ENCODE peak calls at places on chromosomes 13 and 19, in eight cellular contexts. O, Z, K, P, X, J, R and M are unnamed samples.

GRCh38 chr13:99191900-99192399 is 8.7 kb upstream of the UBAC2 start:
- DNase-seq in X (peak; percentile 65), K (no peak), P (no peak), O (peak; percentile 36), Z (no peak), R (peak; percentile 16), J (no peak), M (no peak)

GRCh38 chr13:33728271-33729037 is 89.5 kb upstream of the RFC3 start:
- DNase-seq in K (no peak), J (no peak), X (peak; percentile 63), O (no peak), Z (no peak), P (no peak), R (no peak), M (peak; percentile 21)

GRCh38 chr13:88592105-88592504 is 920.9 kb downstream of the SLITRK5 start:
- DNase-seq in O (no peak), J (no peak), K (no peak), P (peak; percentile 11), X (no peak), Z (no peak), R (no peak), M (peak; percentile 25)

GRCh38 chr13:113666951-113667701 is at the start of gene GRK1:
- DNase-seq in Z (no peak), O (no peak), P (peak; percentile 47), J (no peak), R (peak; percentile 16), X (no peak), K (no peak), M (no peak)

GRCh38 chr19:4802711-4803110 is 11.2 kb downstream of the FEM1A start:
- DNase-seq in K (no peak), Z (no peak), O (no peak), X (no peak), P (no peak), R (no peak), J (no peak), M (no peak)

GRCh38 chr19:38485541-38486285 is 52.2 kb downstream of the RYR1 start:
- DNase-seq in J (no peak), R (no peak), X (no peak), O (no peak), P (no peak), K (no peak), Z (no peak), M (no peak)

GRCh38 chr13:33870046-33870668 is 52.2 kb downstream of the RFC3 start:
- DNase-seq in J (no peak), P (no peak), R (no peak), K (no peak), Z (no peak), O (no peak), X (no peak), M (no peak)

GRCh38 chr13:35093356-35093755 is 151.3 kb downstream of the NBEA start:
- DNase-seq in R (no peak), J (no peak), P (peak; percentile 59), K (no peak), O (no peak), Z (no peak), X (no peak), M (no peak)

GRCh38 chr19:55838251-55838650 is 1.9 kb downstream of the NLRP4 start:
- DNase-seq in J (no peak), Z (no peak), P (no peak), O (no peak), X (no peak), R (no peak), K (no peak), M (no peak)

GRCh38 chr19:2084993-2085720 is 11.0 kb downstream of the MOB3A start:
- DNase-seq in X (peak; percentile 59), Z (no peak), K (no peak), J (no peak), P (no peak), O (peak; percentile 46), R (no peak), M (no peak)

GRCh38 chr19:57152921-57153320 is 7.9 kb upstream of the ZIM3 start:
- DNase-seq in J (no peak), R (no peak), P (no peak), O (no peak), K (no peak), X (peak; percentile 89), Z (no peak), M (no peak)

GRCh38 chr19:49573009-49573408 is 7.3 kb downstream of the NOSIP start:
- DNase-seq in J (no peak), O (no peak), K (no peak), Z (no peak), P (no peak), X (no peak), R (no peak), M (no peak)

GRCh38 chr19:46391296-46392251 is 21.8 kb downstream of the CCDC8 start:
- DNase-seq in P (no peak), X (no peak), Z (no peak), O (no peak), K (no peak), R (no peak), J (no peak), M (no peak)

GRCh38 chr19:46392837-46393236 is 20.5 kb downstream of the CCDC8 start:
- DNase-seq in O (no peak), X (no peak), P (no peak), Z (no peak), J (no peak), K (no peak), R (no peak), M (no peak)

GRCh38 chr19:46390866-46391265 is 22.5 kb downstream of the CCDC8 start:
- DNase-seq in J (no peak), R (no peak), Z (no peak), X (no peak), K (no peak), P (no peak), O (no peak), M (no peak)

GRCh38 chr19:46393456-46394397 is 19.6 kb downstream of the CCDC8 start:
- DNase-seq in X (no peak), K (no peak), Z (no peak), P (peak; percentile 65), R (no peak), J (no peak), O (no peak), M (no peak)

DNA sequence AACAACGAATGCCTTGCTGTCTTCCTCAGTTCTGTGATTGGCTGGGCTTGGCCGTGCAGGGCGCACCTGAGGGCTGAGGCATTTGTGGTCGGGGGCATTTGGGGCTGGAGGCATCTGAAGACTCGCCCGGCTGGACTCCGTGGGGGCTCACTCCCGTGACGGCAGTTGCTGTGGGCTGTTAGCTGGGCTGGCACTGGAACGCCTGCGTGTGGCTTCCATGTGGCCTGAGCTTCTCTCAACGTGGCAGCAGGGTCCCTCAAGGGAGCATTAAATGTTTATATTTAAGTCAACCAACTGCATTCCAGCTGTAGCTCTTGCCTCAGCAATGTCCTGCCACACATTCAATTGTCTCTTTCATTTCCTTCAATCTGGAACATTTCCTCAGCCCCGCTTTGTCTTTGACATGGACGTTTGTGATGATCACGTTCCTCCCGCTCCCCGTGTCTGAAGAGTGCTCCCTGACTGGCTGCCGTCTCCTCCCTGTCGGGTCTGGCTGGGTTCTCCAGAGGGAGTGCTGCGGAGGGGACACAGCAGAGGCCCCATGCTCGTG is 21.0 kb downstream of the CCDC8 start:
- DNase-seq in O (no peak), Z (no peak), J (no peak), K (no peak), P (no peak), X (no peak), R (no peak), M (no peak)
- H3K9ac ChIP-seq in O (peak overlapping the region; percentile 26), Z (no peak overlapping the region), J (no peak overlapping the region), K (no peak overlapping the region), P (no peak overlapping the region), X (no peak overlapping the region), R (no peak overlapping the region), M (no peak overlapping the region)

DNA sequence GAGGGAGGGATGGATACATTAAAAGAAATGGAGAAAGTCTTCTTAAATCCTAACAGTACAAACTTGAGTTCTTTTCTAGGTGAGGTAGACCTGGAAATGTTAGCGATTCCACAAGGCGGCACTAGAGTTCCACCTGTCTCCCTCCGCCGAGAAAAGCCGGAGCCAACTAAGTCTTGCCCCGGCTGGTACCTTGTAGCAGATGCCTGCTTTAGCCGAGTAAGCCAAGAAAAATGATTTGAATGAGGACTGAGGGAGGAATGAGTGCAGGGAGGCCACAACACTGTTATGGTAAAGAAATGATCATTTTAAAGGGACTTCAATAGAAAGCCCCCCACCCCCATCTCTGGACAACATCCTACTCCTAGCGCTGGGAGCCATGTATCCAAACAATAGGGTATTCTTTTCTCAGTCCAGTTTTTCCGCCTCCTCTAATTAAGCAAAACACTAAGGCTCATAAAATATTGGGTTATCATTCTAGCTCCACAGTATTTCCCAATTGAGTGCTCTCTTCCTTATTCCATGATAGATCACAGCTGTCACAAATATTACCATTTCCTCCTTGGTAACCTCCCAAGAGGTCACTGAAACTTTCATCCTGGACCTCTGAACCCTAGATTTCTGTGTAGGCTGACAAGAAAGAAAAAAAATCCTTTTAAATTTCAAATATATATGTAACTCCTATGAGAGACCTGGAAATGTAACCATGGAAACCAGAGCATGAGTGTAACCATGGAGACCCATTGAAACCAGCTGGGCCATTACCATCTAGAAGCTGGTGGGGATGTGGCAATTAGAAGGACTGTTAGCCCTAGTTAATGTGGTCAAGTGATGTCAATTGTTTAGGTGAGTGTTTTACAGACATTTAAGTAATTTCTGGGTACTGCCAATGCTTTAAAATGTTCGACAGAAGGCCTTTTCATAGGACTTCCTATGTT is 58.3 kb downstream of the GPALPP1 start:
- DNase-seq in K (peak; percentile 61), O (peak; percentile 75), P (peak; percentile 83), Z (peak; percentile 76), J (peak; percentile 47), X (peak; percentile 85), R (peak; percentile 87), M (peak; percentile 41)
- H3K4me3 ChIP-seq in K (peak overlapping the region; percentile 45), O (peak overlapping the region; percentile 36), P (no peak overlapping the region), Z (peak overlapping the region; percentile 51), J (no peak overlapping the region), X (peak overlapping the region; percentile 60), R (peak overlapping the region; percentile 53), M (peak overlapping the region; percentile 85)

DNA sequence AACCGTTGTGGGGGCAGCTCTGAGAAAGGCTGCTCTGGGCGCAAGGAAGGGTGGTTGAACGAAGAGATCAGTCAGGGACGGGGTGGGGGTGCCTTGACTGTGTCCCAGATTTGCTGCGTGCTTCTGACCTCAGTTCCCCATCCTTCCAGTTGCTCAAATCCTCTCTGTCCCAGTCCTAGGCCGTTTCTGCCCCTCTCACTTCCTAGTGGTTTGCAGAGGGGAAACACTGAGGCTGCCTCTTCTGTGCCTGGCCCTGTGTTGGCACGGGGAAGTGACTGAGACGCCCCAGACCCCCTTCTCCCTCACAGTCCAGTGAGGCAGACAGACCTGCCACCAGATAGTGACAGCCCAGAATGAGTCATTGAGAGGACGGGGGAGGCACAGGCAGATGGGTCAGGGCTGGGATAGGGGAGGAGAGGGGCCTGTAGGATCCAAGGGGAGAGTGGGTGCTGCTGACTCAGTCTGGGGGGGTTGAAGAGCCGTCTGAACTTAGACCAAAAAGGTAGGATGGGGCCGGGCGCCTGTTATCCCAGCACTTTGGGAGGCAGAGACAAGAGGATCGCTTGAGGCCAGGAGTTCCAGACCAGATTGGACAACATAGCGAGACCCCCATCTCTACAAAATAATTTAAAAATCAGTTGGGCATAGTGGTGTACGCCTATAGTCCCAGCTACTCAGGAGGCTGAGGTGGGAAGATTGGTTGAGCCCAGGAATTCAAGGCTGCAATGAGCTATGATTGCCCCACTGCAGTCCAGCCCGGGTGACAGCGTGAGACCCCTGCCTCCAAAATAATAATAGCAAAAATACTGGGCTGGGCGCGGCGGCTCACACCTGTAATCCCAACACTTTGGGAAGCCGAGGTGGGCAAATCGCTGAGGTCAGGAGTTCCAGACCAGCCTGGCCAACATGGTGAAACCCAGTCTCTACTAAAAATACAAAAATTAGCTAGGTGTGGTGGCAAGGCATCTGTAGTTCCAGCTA is 26.4 kb downstream of the NUMBL start:
- DNase-seq in P (peak; percentile 45), J (no peak), R (no peak), Z (no peak), O (peak; percentile 61), X (peak; percentile 26), K (no peak), M (no peak)
- H3K9ac ChIP-seq in P (peak overlapping the region; percentile 79), J (peak overlapping the region; percentile 72), R (no peak overlapping the region), Z (peak overlapping the region; percentile 82), O (peak overlapping the region; percentile 55), X (no peak overlapping the region), K (peak overlapping the region; percentile 68), M (no peak overlapping the region)

GRCh38 chr19:10758978-10759377 is 41.1 kb downstream of the DNM2 start:
- DNase-seq in X (no peak), P (no peak), Z (no peak), O (no peak), J (no peak), R (no peak), K (no peak), M (no peak)
- H3K4me3 ChIP-seq in X (no peak overlapping the region), P (no peak overlapping the region), Z (no peak overlapping the region), O (no peak overlapping the region), J (no peak overlapping the region), R (no peak overlapping the region), K (no peak overlapping the region), M (no peak overlapping the region)